ENCODE peak calls at places on chromosomes 5 and 9, in eight cellular contexts. One of them, this sample, is unnamed.

GRCh38 chr5:35857004-35857345 is 284 bp downstream of the IL7R start:
- DNase-seq in AG09319: no peak
- DNase-seq in activated naive CD4-positive, alpha-beta T cell treated with Interleukin-2 at 50 U/mL for 16 hours: no peak
- DNase-seq in stimulated activated CD4-positive, alpha-beta T cell treated with anti-CD3 and anti-CD28 coated beads, Interleukin-15, amount 100 ng/mL, for 1 hour: no peak
- DNase-seq in esophagus squamous epithelium: no peak
- DNase-seq in NCI-H146: no peak
- DNase-seq in bronchial epithelial cell: peak
- DNase-seq in astrocyte: peak
- DNase-seq in this sample: no peak

GRCh38 chr9:38641985-38642864 is 21.8 kb upstream of the ANKRD18A start:
- DNase-seq in AG09319: no peak
- DNase-seq in activated naive CD4-positive, alpha-beta T cell treated with Interleukin-2 at 50 U/mL for 16 hours: no peak
- DNase-seq in stimulated activated CD4-positive, alpha-beta T cell treated with anti-CD3 and anti-CD28 coated beads, Interleukin-15, amount 100 ng/mL, for 1 hour: no peak
- DNase-seq in esophagus squamous epithelium: no peak
- DNase-seq in NCI-H146: peak
- DNase-seq in bronchial epithelial cell: peak
- DNase-seq in astrocyte: peak
- DNase-seq in this sample: no peak

GRCh38 chr9:110895141-110895912 is 142.9 kb downstream of the LPAR1 start:
- DNase-seq in AG09319: no peak
- DNase-seq in activated naive CD4-positive, alpha-beta T cell treated with Interleukin-2 at 50 U/mL for 16 hours: no peak
- DNase-seq in stimulated activated CD4-positive, alpha-beta T cell treated with anti-CD3 and anti-CD28 coated beads, Interleukin-15, amount 100 ng/mL, for 1 hour: no peak
- DNase-seq in esophagus squamous epithelium: no peak
- DNase-seq in NCI-H146: no peak
- DNase-seq in bronchial epithelial cell: no peak
- DNase-seq in astrocyte: no peak
- DNase-seq in this sample: no peak

GRCh38 chr5:116576043-116576713 is 1.6 kb upstream of the SEMA6A start:
- DNase-seq in AG09319: no peak
- DNase-seq in activated naive CD4-positive, alpha-beta T cell treated with Interleukin-2 at 50 U/mL for 16 hours: peak
- DNase-seq in stimulated activated CD4-positive, alpha-beta T cell treated with anti-CD3 and anti-CD28 coated beads, Interleukin-15, amount 100 ng/mL, for 1 hour: no peak
- DNase-seq in esophagus squamous epithelium: no peak
- DNase-seq in NCI-H146: peak
- DNase-seq in bronchial epithelial cell: peak
- DNase-seq in astrocyte: peak
- DNase-seq in this sample: peak

GRCh38 chr5:126043684-126044083 is 379.5 kb upstream of the GRAMD2B start:
- DNase-seq in AG09319: no peak
- DNase-seq in activated naive CD4-positive, alpha-beta T cell treated with Interleukin-2 at 50 U/mL for 16 hours: no peak
- DNase-seq in stimulated activated CD4-positive, alpha-beta T cell treated with anti-CD3 and anti-CD28 coated beads, Interleukin-15, amount 100 ng/mL, for 1 hour: no peak
- DNase-seq in esophagus squamous epithelium: no peak
- DNase-seq in NCI-H146: no peak
- DNase-seq in bronchial epithelial cell: no peak
- DNase-seq in astrocyte: peak
- DNase-seq in this sample: no peak

GRCh38 chr9:120376101-120376500 is 203.9 kb downstream of the CDK5RAP2 start:
- DNase-seq in AG09319: no peak
- DNase-seq in activated naive CD4-positive, alpha-beta T cell treated with Interleukin-2 at 50 U/mL for 16 hours: no peak
- DNase-seq in stimulated activated CD4-positive, alpha-beta T cell treated with anti-CD3 and anti-CD28 coated beads, Interleukin-15, amount 100 ng/mL, for 1 hour: no peak
- DNase-seq in esophagus squamous epithelium: no peak
- DNase-seq in NCI-H146: no peak
- DNase-seq in bronchial epithelial cell: no peak
- DNase-seq in astrocyte: no peak
- DNase-seq in this sample: no peak

GRCh38 chr9:18834740-18835361 is 198.2 kb downstream of the SAXO1 start:
- DNase-seq in AG09319: no peak
- DNase-seq in activated naive CD4-positive, alpha-beta T cell treated with Interleukin-2 at 50 U/mL for 16 hours: no peak
- DNase-seq in stimulated activated CD4-positive, alpha-beta T cell treated with anti-CD3 and anti-CD28 coated beads, Interleukin-15, amount 100 ng/mL, for 1 hour: no peak
- DNase-seq in esophagus squamous epithelium: no peak
- DNase-seq in NCI-H146: no peak
- DNase-seq in bronchial epithelial cell: no peak
- DNase-seq in astrocyte: no peak
- DNase-seq in this sample: no peak

GRCh38 chr5:27377626-27378025 is 339.2 kb upstream of the CDH9 start:
- DNase-seq in AG09319: no peak
- DNase-seq in activated naive CD4-positive, alpha-beta T cell treated with Interleukin-2 at 50 U/mL for 16 hours: no peak
- DNase-seq in stimulated activated CD4-positive, alpha-beta T cell treated with anti-CD3 and anti-CD28 coated beads, Interleukin-15, amount 100 ng/mL, for 1 hour: no peak
- DNase-seq in esophagus squamous epithelium: no peak
- DNase-seq in NCI-H146: no peak
- DNase-seq in bronchial epithelial cell: no peak
- DNase-seq in astrocyte: no peak
- DNase-seq in this sample: no peak

GRCh38 chr5:133376986-133377385 is 235.4 kb downstream of the FSTL4 start:
- DNase-seq in AG09319: no peak
- DNase-seq in activated naive CD4-positive, alpha-beta T cell treated with Interleukin-2 at 50 U/mL for 16 hours: no peak
- DNase-seq in stimulated activated CD4-positive, alpha-beta T cell treated with anti-CD3 and anti-CD28 coated beads, Interleukin-15, amount 100 ng/mL, for 1 hour: no peak
- DNase-seq in esophagus squamous epithelium: no peak
- DNase-seq in NCI-H146: no peak
- DNase-seq in bronchial epithelial cell: peak
- DNase-seq in astrocyte: no peak
- DNase-seq in this sample: no peak

GRCh38 chr9:96875460-96876142 is 21.3 kb upstream of the ZNF782 start:
- DNase-seq in AG09319: no peak
- DNase-seq in activated naive CD4-positive, alpha-beta T cell treated with Interleukin-2 at 50 U/mL for 16 hours: peak
- DNase-seq in stimulated activated CD4-positive, alpha-beta T cell treated with anti-CD3 and anti-CD28 coated beads, Interleukin-15, amount 100 ng/mL, for 1 hour: no peak
- DNase-seq in esophagus squamous epithelium: no peak
- DNase-seq in NCI-H146: peak
- DNase-seq in bronchial epithelial cell: peak
- DNase-seq in astrocyte: peak
- DNase-seq in this sample: peak

This sample was measured in activated CD4-positive, alpha-beta memory T cell treated with anti-CD3 and anti-CD28 coated beads, Interleukin-2, amount 10 ng/mL, durations not matched to agents 7 days and 5 days.